ENCODE peak calls at places on chromosomes 11 and 22, in seven cellular contexts. L is adrenal gland, Y is right lobe of liver, O is body of pancreas, N is K562, R is IMR-90, J is testis. M is an unnamed sample. For H3K9me3, the result is how much of the 10 kb centered on the place peaks cover.

GRCh38 chr11:117606211-117606610 is 190.8 kb downstream of the DSCAML1 start:
- DNase-seq in L (no peak), Y (no peak), O (no peak), N (no peak), R (no peak), J (no peak), M (no peak)

GRCh38 chr11:133507185-133507584 is 25.1 kb downstream of the OPCML start:
- DNase-seq in L (no peak), Y (no peak), O (no peak), N (no peak), R (no peak), J (no peak), M (no peak)

GRCh38 chr11:27701262-27702105 is 1.2 kb upstream of the BDNF start:
- DNase-seq in L (peak), Y (no peak), O (peak), N (no peak), R (peak), J (peak), M (no peak)

GRCh38 chr11:9787260-9787659 is 123.4 kb downstream of the SWAP70 start:
- DNase-seq in L (no peak), Y (no peak), O (no peak), N (no peak), R (no peak), J (no peak), M (no peak)

GRCh38 chr11:16096336-16096735 is 260.0 kb downstream of the SOX6 start:
- DNase-seq in L (no peak), Y (no peak), O (no peak), N (no peak), R (peak), J (no peak), M (no peak)

GRCh38 chr11:2655834-2656622 is 43.8 kb downstream of the KCNQ1OT1 start:
- DNase-seq in L (no peak), Y (no peak), O (peak), N (no peak), R (peak), J (no peak), M (no peak)

GRCh38 chr11:113465786-113466185 is 9.4 kb downstream of the DRD2 start:
- DNase-seq in L (no peak), Y (no peak), O (no peak), N (no peak), R (no peak), J (no peak), M (no peak)

GRCh38 chr11:57255618-57256017 is 18.6 kb upstream of the APLNR start:
- DNase-seq in L (no peak), Y (no peak), O (no peak), N (no peak), R (peak), J (no peak), M (no peak)

GRCh38 chr22:31148953-31149627 is 8.8 kb upstream of the PLA2G3 start:
- DNase-seq in L (peak), Y (peak), O (peak), N (peak), R (peak), J (peak), M (peak)

GRCh38 chr11:45144126-45145082 is 2.0 kb upstream of the PRDM11 start:
- DNase-seq in L (no peak), Y (no peak), O (no peak), N (no peak), R (no peak), J (peak), M (no peak)

GRCh38 chr11:57513911-57514537 is 1.5 kb downstream of the SLC43A1 start:
- DNase-seq in L (peak), Y (peak), O (peak), N (no peak), R (peak), J (peak), M (peak)

GRCh38 chr11:13765886-13766285 is 97.4 kb downstream of the FAR1 start:
- DNase-seq in L (no peak), Y (no peak), O (no peak), N (no peak), R (no peak), J (no peak), M (no peak)
- H3K4me3 ChIP-seq in L (no peak), Y (no peak), O (no peak), N (no peak), R (no peak), J (no peak), M (no peak)

DNA sequence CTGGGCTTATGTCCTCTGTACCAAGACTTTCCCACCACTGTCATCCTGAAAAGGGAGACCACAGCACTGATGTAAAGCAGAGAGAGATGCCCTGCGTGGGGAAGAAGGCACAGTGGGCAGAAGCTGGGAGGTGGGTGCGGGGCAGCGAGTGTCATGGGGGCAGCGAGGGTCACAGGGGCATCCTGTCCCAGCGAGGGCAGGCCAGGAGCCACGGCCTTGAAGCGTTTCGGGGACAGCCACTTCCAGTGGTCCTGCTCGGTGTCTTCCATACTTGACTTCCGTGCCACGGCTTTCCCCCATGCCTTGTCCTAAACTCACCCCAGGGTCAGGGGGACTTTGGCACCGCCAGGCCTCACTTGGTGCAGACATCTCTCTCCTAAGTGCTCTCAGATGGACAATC is 1121.3 kb downstream of the TBC1D22A start:
- DNase-seq in L (no peak), Y (no peak), O (no peak), N (no peak), R (no peak), J (no peak), M (no peak)
- H3K9me3 ChIP-seq in L (under half), Y (under half), O (under half), N (under half), R (half or more), J (under half), M (under half)

DNA sequence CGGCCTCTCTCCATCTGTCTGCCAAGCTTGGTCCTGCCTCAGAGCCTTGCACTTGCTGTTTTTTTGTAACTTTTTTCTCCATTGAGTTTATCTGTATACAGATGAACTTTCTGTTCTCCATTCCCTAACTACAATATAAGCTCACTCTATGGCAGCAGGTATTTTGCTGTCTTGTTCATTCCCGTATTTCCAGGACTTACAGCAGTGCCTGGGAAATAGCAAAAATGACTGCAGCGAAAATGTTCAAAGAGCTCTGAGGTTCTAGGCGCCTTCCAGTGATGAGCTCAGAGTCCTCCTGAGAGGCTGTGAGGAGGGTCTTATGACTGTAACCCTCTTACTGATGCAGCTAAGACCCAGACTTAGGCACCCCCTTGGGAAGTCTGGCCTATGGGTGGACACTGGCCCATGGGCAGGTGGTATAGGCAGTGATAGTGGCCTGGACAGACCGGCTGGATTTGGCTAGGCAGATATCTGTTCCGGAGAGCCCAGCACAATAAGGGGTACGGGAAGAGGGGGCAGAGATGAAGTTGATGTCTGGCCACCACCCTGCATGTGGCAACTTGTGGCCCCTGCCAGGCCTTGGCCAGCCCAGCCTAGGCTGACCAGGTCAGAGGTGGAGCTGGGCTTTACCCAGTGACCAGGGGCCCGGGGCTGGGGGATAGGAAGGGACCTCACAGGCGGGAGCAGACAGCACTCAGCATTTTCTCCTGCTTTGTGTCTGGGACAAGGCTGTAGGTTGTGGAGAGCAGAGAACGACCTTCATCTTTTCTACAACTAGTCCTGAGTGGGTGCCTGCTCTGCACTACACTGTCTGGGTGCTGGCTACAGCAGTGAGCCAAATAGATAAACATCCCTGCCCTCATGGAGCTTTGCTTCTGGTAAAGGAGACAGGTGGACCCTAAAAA is 4.6 kb downstream of the ATF4 start:
- DNase-seq in L (no peak), Y (no peak), O (no peak), N (no peak), R (no peak), J (no peak), M (no peak)
- TF ChIP-seq POLR2A in L (no peak), Y (no peak), O (no peak), N (peak), R (no peak), J (no peak), M (no peak)

GRCh38 chr11:73404506-73405145 is 28.4 kb downstream of the RELT start:
- DNase-seq in L (no peak), Y (no peak), O (no peak), N (no peak), R (no peak), J (no peak), M (no peak)
- H3K4me3 ChIP-seq in L (no peak), Y (no peak), O (no peak), N (no peak), R (no peak), J (no peak), M (no peak)

GRCh38 chr11:106076923-106077608 is at the start of gene KBTBD3:
- DNase-seq in L (peak), Y (peak), O (peak), N (peak), R (peak), J (peak), M (peak)

GRCh38 chr11:106082096-106082495 is 4.6 kb downstream of the AASDHPPT start:
- DNase-seq in L (no peak), Y (no peak), O (no peak), N (no peak), R (no peak), J (no peak), M (no peak)

GRCh38 chr11:106077609-106078517 is at the start of gene AASDHPPT:
- DNase-seq in L (peak), Y (peak), O (peak), N (peak), R (peak), J (peak), M (peak)

GRCh38 chr11:106072804-106073203 is 4.3 kb downstream of the KBTBD3 start:
- DNase-seq in L (no peak), Y (no peak), O (no peak), N (no peak), R (no peak), J (no peak), M (no peak)

GRCh38 chr11:106076421-106076922 is 675 bp downstream of the KBTBD3 start:
- DNase-seq in L (peak), Y (peak), O (peak), N (no peak), R (no peak), J (peak), M (peak)
- H3K9me3 ChIP-seq in L (under half), Y (under half), O (under half), N (under half), R (under half), J (under half), M (under half)

GRCh38 chr22:37281646-37282384 is 493 bp upstream of the CYTH4 start:
- DNase-seq in L (no peak), Y (no peak), O (no peak), N (no peak), R (no peak), J (no peak), M (no peak)

GRCh38 chr22:37283393-37283937 is 1.2 kb downstream of the CYTH4 start:
- DNase-seq in L (no peak), Y (no peak), O (no peak), N (no peak), R (no peak), J (no peak), M (no peak)

GRCh38 chr22:37280718-37281117 is 1.6 kb upstream of the CYTH4 start:
- DNase-seq in L (no peak), Y (no peak), O (no peak), N (no peak), R (no peak), J (no peak), M (no peak)

GRCh38 chr22:37281195-37281594 is 1.1 kb upstream of the CYTH4 start:
- DNase-seq in L (no peak), Y (no peak), O (no peak), N (no peak), R (no peak), J (no peak), M (no peak)

DNA sequence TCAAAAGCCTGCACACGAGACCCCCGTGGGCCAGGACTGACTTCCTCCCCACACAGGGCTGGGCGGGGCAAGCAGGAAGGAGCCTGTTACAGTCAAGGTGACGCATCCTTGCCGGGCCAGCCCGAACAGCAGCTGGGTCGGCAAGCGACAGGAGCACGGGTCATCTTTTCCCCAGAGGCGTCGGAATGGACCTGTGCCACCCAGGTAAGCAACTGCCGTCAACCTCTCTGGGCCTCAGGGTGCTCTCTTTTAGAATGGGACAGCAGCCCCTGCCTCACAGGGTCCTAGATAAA is at the start of gene CYTH4:
- DNase-seq in L (no peak), Y (peak), O (peak), N (no peak), R (no peak), J (peak), M (no peak)
- TF ChIP-seq POLR2A in L (peak), Y (peak), O (no peak), N (no peak), R (no peak), J (no peak), M (no peak)

DNA sequence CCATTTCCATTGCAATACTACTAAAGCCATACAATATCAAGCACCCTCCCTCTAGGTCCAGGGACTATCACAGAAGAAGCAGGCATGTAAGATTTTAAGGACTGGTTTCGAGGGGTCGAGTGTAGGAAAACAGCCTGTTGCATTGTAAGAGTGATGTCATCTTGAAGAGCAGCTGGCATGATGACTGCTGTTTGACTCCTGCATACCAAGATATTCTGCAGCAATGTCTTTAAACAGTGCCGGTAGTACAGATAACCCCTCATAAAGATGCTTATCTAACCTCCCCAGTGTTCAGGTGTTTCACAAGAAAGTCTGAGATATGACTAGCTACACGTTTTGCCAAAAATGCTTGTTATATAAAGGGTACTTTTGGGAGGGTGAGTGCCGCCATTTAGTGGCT is 11.9 kb downstream of the FAM111A start:
- DNase-seq in L (no peak), Y (no peak), O (no peak), N (no peak), R (peak), J (no peak), M (no peak)
- H3K4me3 ChIP-seq in L (no peak), Y (no peak), O (no peak), N (no peak), R (no peak), J (no peak), M (no peak)

DNA sequence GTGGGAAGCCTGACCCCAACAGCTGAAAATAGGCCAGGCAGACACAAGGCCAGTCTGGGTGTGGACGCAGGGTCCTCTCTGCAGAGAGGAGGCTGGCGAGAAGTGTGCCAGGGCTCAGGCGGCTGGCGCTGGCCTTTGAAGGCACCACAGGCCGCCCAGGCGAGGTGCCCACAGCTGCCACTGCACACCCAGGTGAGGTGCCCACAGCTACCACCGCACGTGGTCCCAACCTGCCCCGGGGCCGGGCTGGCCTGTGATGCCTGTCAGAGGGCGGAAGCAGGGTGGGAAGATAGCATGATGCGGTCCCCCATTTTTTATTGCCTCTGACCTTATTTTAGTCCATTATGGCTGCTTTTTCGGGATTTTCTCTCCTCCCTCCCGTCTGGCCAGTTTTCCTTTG is 1303.9 kb downstream of the BRD1 start:
- DNase-seq in L (no peak), Y (no peak), O (no peak), N (no peak), R (no peak), J (no peak), M (no peak)
- H3K9me3 ChIP-seq in L (under half), Y (under half), O (under half), N (under half), R (half or more), J (under half), M (under half)

GRCh38 chr22:46115388-46115678 is 35.0 kb upstream of the PPARA start:
- DNase-seq in L (no peak), Y (no peak), O (no peak), N (no peak), R (no peak), J (no peak), M (peak)

GRCh38 chr22:46113110-46113909 is 37.0 kb upstream of the PPARA start:
- DNase-seq in L (no peak), Y (no peak), O (no peak), N (no peak), R (no peak), J (no peak), M (no peak)

GRCh38 chr22:46113910-46114517 is 36.3 kb upstream of the PPARA start:
- DNase-seq in L (no peak), Y (no peak), O (peak), N (no peak), R (no peak), J (peak), M (peak)

GRCh38 chr22:46115755-46116490 is 34.4 kb upstream of the PPARA start:
- DNase-seq in L (peak), Y (no peak), O (no peak), N (no peak), R (no peak), J (no peak), M (no peak)

GRCh38 chr22:46114518-46115387 is 35.6 kb upstream of the PPARA start:
- DNase-seq in L (no peak), Y (no peak), O (peak), N (no peak), R (no peak), J (no peak), M (peak)
- TF ChIP-seq POLR2A in L (no peak), Y (no peak), O (no peak), N (no peak), R (no peak), J (no peak), M (no peak)

DNA sequence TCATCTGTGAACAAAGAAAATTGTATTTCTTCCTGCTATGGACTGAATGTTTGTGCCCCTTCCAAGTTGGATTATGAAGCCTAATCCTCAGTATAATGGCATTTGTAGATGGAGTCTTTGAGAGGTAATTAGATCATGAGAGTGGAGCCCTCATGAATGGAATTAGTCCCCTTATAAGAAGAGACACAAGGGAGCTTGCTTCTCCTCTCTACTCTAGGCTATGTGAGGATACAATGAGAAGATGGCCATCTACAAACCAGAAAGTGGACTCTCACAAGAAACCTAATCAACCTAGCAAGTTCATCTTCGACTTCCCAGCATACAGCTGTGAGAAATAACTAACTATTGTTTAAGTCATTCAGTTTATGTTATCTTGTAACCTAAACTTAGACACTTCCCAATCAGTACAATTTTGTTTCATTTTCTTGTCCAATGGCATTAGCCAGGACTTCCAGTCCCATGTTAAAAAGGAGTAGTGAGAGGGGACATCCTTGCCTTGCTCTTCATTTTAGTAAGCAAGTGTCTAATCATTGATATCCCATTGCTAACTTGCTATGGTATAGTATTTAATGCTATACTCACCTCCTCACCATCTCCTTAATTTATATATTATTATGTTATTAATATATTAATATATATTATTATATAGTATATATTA is 45.7 kb downstream of the PDGFD start:
- DNase-seq in L (no peak), Y (no peak), O (no peak), N (no peak), R (no peak), J (no peak), M (no peak)
- H3K4me3 ChIP-seq in L (no peak), Y (no peak), O (no peak), N (no peak), R (no peak), J (no peak), M (no peak)